ENCODE peak calls at places on chromosome 18, in nine cellular contexts. Q is BJ, E is astrocyte of the spinal cord, J is hepatocyte, G is NB4, N is heart right ventricle, R is astrocyte, F is right lobe of liver, I is ovary. C is an unnamed sample.
A peak's percentile ranks its signal among the peaks of the same experiment; 100 is the strongest.

GRCh38 chr18:1483386-1483785 is 578.7 kb downstream of the ADCYAP1 start:
- DNase-seq in Q (no peak), E (no peak), J (peak; percentile 15), G (no peak), N (no peak), R (no peak), F (no peak), I (no peak), C (no peak)

GRCh38 chr18:41690332-41691110 is 264.5 kb upstream of the PIK3C3 start:
- DNase-seq in Q (no peak), E (no peak), J (no peak), G (no peak), N (no peak), R (peak; percentile 78), F (no peak), I (no peak), C (no peak)

GRCh38 chr18:8433323-8433722 is 175.9 kb upstream of the RAB12 start:
- DNase-seq in Q (no peak), E (no peak), J (no peak), G (no peak), N (no peak), R (no peak), F (no peak), I (no peak), C (no peak)

GRCh38 chr18:25842665-25843064 is 247.7 kb downstream of the SS18 start:
- DNase-seq in Q (no peak), E (no peak), J (no peak), G (no peak), N (no peak), R (no peak), F (no peak), I (no peak), C (no peak)

GRCh38 chr18:79621501-79621900 is 58.1 kb upstream of the CTDP1 start:
- DNase-seq in Q (no peak), E (no peak), J (no peak), G (no peak), N (no peak), R (no peak), F (peak; percentile 23), I (no peak), C (no peak)

GRCh38 chr18:36296591-36297418 is 708 bp upstream of the FHOD3 start:
- DNase-seq in Q (no peak), E (peak; percentile 83), J (peak; percentile 82), G (peak; percentile 18), N (peak; percentile 67), R (peak; percentile 77), F (peak; percentile 61), I (peak; percentile 85), C (peak; percentile 83)

GRCh38 chr18:78986018-78986481 is 6.4 kb downstream of the SALL3 start:
- DNase-seq in Q (no peak), E (peak; percentile 43), J (peak; percentile 66), G (peak; percentile 68), N (no peak), R (peak; percentile 66), F (no peak), I (no peak), C (peak; percentile 14)

GRCh38 chr18:24702001-24702400 is 241.6 kb downstream of the HRH4 start:
- DNase-seq in Q (no peak), E (no peak), J (no peak), G (no peak), N (no peak), R (no peak), F (no peak), I (no peak), C (no peak)

GRCh38 chr18:63119647-63120046 is 199.9 kb downstream of the BCL2 start:
- DNase-seq in Q (no peak), E (peak; percentile 15), J (no peak), G (peak; percentile 67), N (no peak), R (peak; percentile 2), F (no peak), I (no peak), C (peak; percentile 47)

GRCh38 chr18:55247032-55247431 is 287.8 kb upstream of the CCDC68 start:
- DNase-seq in Q (no peak), E (peak; percentile 29), J (no peak), G (no peak), N (no peak), R (no peak), F (no peak), I (no peak), C (no peak)

GRCh38 chr18:37449618-37450017 is 116.0 kb downstream of the CELF4 start:
- DNase-seq in Q (no peak), E (no peak), J (no peak), G (no peak), N (no peak), R (no peak), F (no peak), I (no peak), C (no peak)

GRCh38 chr18:45254683-45255082 is 360.6 kb upstream of the SLC14A2 start:
- DNase-seq in Q (no peak), E (no peak), J (no peak), G (no peak), N (peak; percentile 36), R (peak; percentile 14), F (no peak), I (peak; percentile 27), C (no peak)

GRCh38 chr18:2236232-2236631 is 335.1 kb downstream of the METTL4 start:
- DNase-seq in Q (no peak), E (no peak), J (no peak), G (no peak), N (no peak), R (no peak), F (no peak), I (no peak), C (no peak)

GRCh38 chr18:61891271-61891670 is 1.5 kb downstream of the RNF152 start:
- DNase-seq in Q (no peak), E (no peak), J (no peak), G (no peak), N (no peak), R (no peak), F (no peak), I (no peak), C (no peak)

GRCh38 chr18:13525381-13526029 is 200.9 kb downstream of the FAM210A start:
- DNase-seq in Q (no peak), E (no peak), J (no peak), G (no peak), N (no peak), R (no peak), F (no peak), I (no peak), C (no peak)
- TF ChIP-seq CTCF in Q (no peak), E (no peak), J (peak; percentile 5), G (no peak), N (no peak), R (no peak), F (no peak), I (no peak), C (no peak)

GRCh38 chr18:58364867-58365533 is 263.9 kb downstream of the ALPK2 start:
- DNase-seq in Q (no peak), E (peak; percentile 89), J (no peak), G (no peak), N (no peak), R (peak; percentile 83), F (no peak), I (no peak), C (no peak)
- TF ChIP-seq CTCF in Q (no peak), E (peak; percentile 38), J (no peak), G (no peak), N (no peak), R (no peak), F (no peak), I (no peak), C (no peak)

DNA sequence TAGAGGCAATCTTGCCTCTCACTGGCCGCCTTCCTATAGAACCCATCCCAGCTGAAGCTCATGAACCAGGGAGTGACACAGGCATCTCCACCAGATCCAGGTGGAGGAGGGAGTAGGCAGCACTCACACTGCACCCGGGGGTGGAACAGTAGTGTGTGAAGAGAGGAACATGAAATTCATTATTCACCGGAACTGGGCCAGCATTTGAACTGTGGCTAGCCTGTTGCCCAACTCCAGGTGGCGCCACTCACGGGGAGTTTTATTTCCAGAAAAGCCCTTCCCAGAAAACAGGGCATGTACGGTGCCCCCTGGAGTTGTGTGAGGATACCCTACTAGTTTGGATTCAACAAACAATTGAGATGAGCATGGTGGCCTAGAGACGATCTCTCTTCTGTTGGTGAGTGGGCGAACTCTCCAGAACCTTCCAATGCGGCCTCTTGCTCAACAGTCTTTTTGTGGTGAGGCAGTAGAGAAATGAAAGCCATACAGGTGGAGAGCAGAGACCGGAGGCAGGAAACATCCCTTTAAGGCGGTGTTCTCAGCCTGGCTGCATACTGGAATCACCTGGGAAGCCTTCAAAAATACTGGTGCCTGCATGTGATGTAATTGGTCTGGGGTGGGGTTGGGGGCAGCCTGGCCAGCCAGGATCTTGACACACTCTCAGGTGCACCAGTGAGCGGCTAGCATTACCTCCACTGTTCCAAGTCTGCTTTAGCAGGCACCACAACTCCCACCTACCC is 73.5 kb upstream of the NEDD4L start:
- DNase-seq in Q (no peak), E (no peak), J (no peak), G (peak; percentile 8), N (no peak), R (no peak), F (no peak), I (no peak), C (peak; percentile 13)
- TF ChIP-seq CTCF in Q (peak; percentile 30), E (peak; percentile 37), J (peak; percentile 16), G (peak; percentile 27), N (no peak), R (peak; percentile 14), F (peak; percentile 22), I (no peak), C (peak; percentile 69)

GRCh38 chr18:70331456-70332097 is 42.7 kb downstream of the SOCS6 start:
- DNase-seq in Q (no peak), E (no peak), J (no peak), G (no peak), N (no peak), R (no peak), F (no peak), I (no peak), C (no peak)

GRCh38 chr18:70328169-70328568 is 39.3 kb downstream of the SOCS6 start:
- DNase-seq in Q (no peak), E (no peak), J (no peak), G (no peak), N (no peak), R (no peak), F (no peak), I (no peak), C (no peak)

GRCh38 chr18:70330887-70331286 is 42.0 kb downstream of the SOCS6 start:
- DNase-seq in Q (no peak), E (no peak), J (no peak), G (no peak), N (no peak), R (no peak), F (no peak), I (no peak), C (no peak)

GRCh38 chr18:70326255-70326654 is 37.4 kb downstream of the SOCS6 start:
- DNase-seq in Q (no peak), E (no peak), J (no peak), G (no peak), N (no peak), R (no peak), F (no peak), I (no peak), C (no peak)

DNA sequence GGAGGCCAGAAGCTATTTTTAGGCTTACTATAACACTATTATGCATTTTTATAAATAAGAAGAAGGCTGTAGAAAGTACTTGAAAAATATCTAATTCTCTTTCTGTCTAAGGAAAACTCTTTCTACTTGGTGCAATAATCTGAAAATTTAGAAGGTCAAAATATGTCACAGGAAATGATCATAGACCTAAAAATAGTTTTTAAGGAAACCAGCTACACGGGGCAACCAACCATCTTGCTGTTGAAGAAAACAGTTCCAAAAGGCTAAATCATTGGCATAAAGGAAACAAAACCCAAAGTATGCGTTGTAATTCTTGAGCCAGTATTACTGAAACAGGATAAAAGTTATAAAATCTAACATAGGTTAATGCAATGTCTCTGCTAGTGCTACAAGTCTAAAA is 40.2 kb downstream of the SOCS6 start:
- DNase-seq in Q (no peak), E (no peak), J (no peak), G (no peak), N (no peak), R (no peak), F (no peak), I (no peak), C (no peak)
- TF ChIP-seq CTCF in Q (no peak), E (no peak), J (no peak), G (no peak), N (no peak), R (no peak), F (no peak), I (no peak), C (no peak)

C was measured in Calu3.